ENCODE peak calls at places on chromosomes 16 and 17, in eight cellular contexts. E, O, J, V, U, D, Q and C are unnamed samples.
A peak's percentile ranks its signal among the peaks of the same experiment; 100 is the strongest.

GRCh38 chr16:85553436-85554113 is 59.5 kb upstream of the GSE1 start:
- DNase-seq in Q (peak; percentile 16), O (peak; percentile 68), U (peak; percentile 63), E (no peak), J (peak; percentile 69), D (peak; percentile 55), V (no peak), C (no peak)

GRCh38 chr17:58531661-58532554 is 17.5 kb upstream of the MTMR4 start:
- DNase-seq in J (no peak), Q (no peak), V (peak; percentile 66), U (no peak), E (no peak), D (peak; percentile 50), O (peak; percentile 80), C (no peak)

GRCh38 chr17:12519956-12520594 is 145.6 kb upstream of the MYOCD start:
- DNase-seq in D (no peak), E (no peak), V (no peak), Q (no peak), U (peak; percentile 94), J (no peak), O (peak; percentile 4), C (peak; percentile 79)

GRCh38 chr16:1533443-1533951 is at the start of gene TMEM204:
- DNase-seq in D (peak; percentile 53), V (no peak), U (no peak), J (peak; percentile 52), Q (no peak), O (no peak), E (no peak), C (peak; percentile 28)

GRCh38 chr16:69889295-69889964 is 61.7 kb upstream of the CLEC18A start:
- DNase-seq in Q (no peak), J (no peak), O (no peak), V (no peak), E (no peak), D (peak; percentile 6), U (no peak), C (no peak)

GRCh38 chr16:16945207-16945606 is 525.6 kb downstream of the XYLT1 start:
- DNase-seq in D (no peak), E (no peak), V (no peak), U (no peak), O (no peak), J (no peak), Q (no peak), C (no peak)

GRCh38 chr16:66551362-66551761 is 1.0 kb upstream of the CKLF start:
- DNase-seq in Q (peak; percentile 49), D (peak; percentile 72), J (no peak), U (peak; percentile 71), O (no peak), E (no peak), V (peak; percentile 63), C (no peak)

GRCh38 chr17:16013943-16014407 is 14.4 kb downstream of the TTC19 start:
- DNase-seq in O (peak; percentile 74), U (peak; percentile 49), V (peak; percentile 72), D (no peak), E (no peak), Q (no peak), J (no peak), C (peak; percentile 23)

GRCh38 chr17:37024181-37024637 is 75.5 kb downstream of the AATF start:
- DNase-seq in Q (no peak), J (no peak), D (no peak), O (peak; percentile 67), E (no peak), V (no peak), U (no peak), C (no peak)

GRCh38 chr16:19073863-19074262 is 6.4 kb downstream of the COQ7 start:
- DNase-seq in Q (no peak), E (no peak), O (no peak), D (no peak), J (no peak), U (no peak), V (no peak), C (no peak)

GRCh38 chr17:80175411-80175810 is 5.6 kb downstream of the CARD14 start:
- DNase-seq in D (no peak), U (peak; percentile 80), Q (no peak), O (peak; percentile 31), V (no peak), E (no peak), J (peak; percentile 42), C (no peak)

GRCh38 chr16:15899538-15900100 is 11.2 kb upstream of the CEP20 start:
- DNase-seq in E (peak; percentile 95), U (peak; percentile 88), J (peak; percentile 74), D (peak; percentile 69), V (peak; percentile 80), O (peak; percentile 93), Q (no peak), C (no peak)

GRCh38 chr17:19978803-19979202 is 1.2 kb upstream of the AKAP10 start:
- DNase-seq in E (no peak), V (no peak), O (no peak), U (no peak), Q (no peak), J (no peak), D (peak; percentile 9), C (no peak)

GRCh38 chr16:87436225-87437172 is 44.4 kb downstream of the MAP1LC3B start:
- DNase-seq in J (no peak), Q (no peak), E (no peak), V (peak; percentile 44), U (no peak), D (peak; percentile 65), O (peak; percentile 50), C (no peak)

GRCh38 chr16:85166699-85167588 is 54.7 kb upstream of the CIBAR2 start:
- DNase-seq in J (no peak), O (no peak), U (no peak), D (no peak), V (no peak), Q (no peak), E (no peak), C (no peak)

GRCh38 chr17:49973271-49973615 is 4.3 kb downstream of the DLX4 start:
- DNase-seq in O (no peak), Q (no peak), V (no peak), J (no peak), E (no peak), U (no peak), D (no peak), C (no peak)

GRCh38 chr17:28405632-28406477 is at the start of gene SLC46A1:
- DNase-seq in D (peak; percentile 82), U (no peak), E (no peak), J (peak; percentile 66), Q (no peak), V (peak; percentile 74), O (peak; percentile 53), C (no peak)

GRCh38 chr17:34979650-34980352 is 511 bp upstream of the LIG3 start:
- DNase-seq in U (no peak), D (no peak), V (no peak), Q (no peak), O (no peak), E (no peak), J (no peak), C (no peak)

GRCh38 chr17:81900181-81900820 is 1.7 kb upstream of the NPB start:
- DNase-seq in Q (no peak), V (no peak), E (no peak), O (peak; percentile 63), U (no peak), D (no peak), J (no peak), C (no peak)

GRCh38 chr17:79547586-79547985 is 63.3 kb downstream of the RBFOX3 start:
- DNase-seq in U (no peak), O (no peak), J (no peak), D (no peak), V (no peak), E (no peak), Q (no peak), C (no peak)

GRCh38 chr17:50133028-50133768 is 3.2 kb upstream of the SAMD14 start:
- DNase-seq in O (peak; percentile 86), J (no peak), Q (no peak), V (peak; percentile 51), D (no peak), U (no peak), E (no peak), C (no peak)

GRCh38 chr16:71709231-71709781 is 15.2 kb downstream of the PHLPP2 start:
- DNase-seq in O (peak; percentile 19), Q (no peak), J (no peak), E (peak; percentile 37), U (no peak), D (no peak), V (no peak), C (peak; percentile 24)

GRCh38 chr17:38674013-38674748 is 576 bp downstream of the EPOP start:
- DNase-seq in J (no peak), U (no peak), E (no peak), O (no peak), D (peak; percentile 52), V (no peak), Q (no peak), C (no peak)

GRCh38 chr17:17170346-17170976 is 35.7 kb downstream of the PLD6 start:
- DNase-seq in O (peak; percentile 53), Q (no peak), V (no peak), D (no peak), U (no peak), E (no peak), J (peak; percentile 53), C (peak; percentile 26)

GRCh38 chr17:16911141-16911937 is 60.6 kb downstream of the TNFRSF13B start:
- DNase-seq in J (no peak), D (no peak), Q (no peak), E (no peak), O (peak; percentile 19), V (no peak), U (no peak), C (no peak)

GRCh38 chr16:31189412-31189778 is 9.5 kb downstream of the FUS start:
- DNase-seq in D (no peak), J (no peak), V (no peak), O (no peak), E (no peak), U (no peak), Q (no peak), C (no peak)

GRCh38 chr16:54930034-54930938 is at the start of gene IRX5:
- DNase-seq in Q (no peak), U (peak; percentile 91), V (no peak), O (peak; percentile 96), E (peak; percentile 66), D (peak; percentile 49), J (peak; percentile 93), C (peak; percentile 86)

GRCh38 chr16:68658258-68658973 is 13.3 kb downstream of the CDH3 start:
- DNase-seq in V (peak; percentile 91), U (peak; percentile 93), O (peak; percentile 87), J (peak; percentile 51), E (peak; percentile 66), Q (no peak), D (no peak), C (peak; percentile 54)

GRCh38 chr17:69528035-69528434 is 113.5 kb downstream of the MAP2K6 start:
- DNase-seq in O (no peak), U (no peak), E (no peak), D (no peak), J (no peak), Q (no peak), V (no peak), C (no peak)

GRCh38 chr17:17506181-17506741 is 10.1 kb upstream of the RASD1 start:
- DNase-seq in J (no peak), O (no peak), Q (no peak), E (no peak), U (no peak), V (no peak), D (no peak), C (no peak)

GRCh38 chr16:87506423-87507350 is 13.9 kb upstream of the ZCCHC14 start:
- DNase-seq in O (no peak), D (no peak), J (no peak), U (no peak), E (no peak), V (no peak), Q (no peak), C (no peak)